ENCODE peak calls at places on chromosome 1, in nine cellular contexts. O, B, X, F, P, W, S, R and U are unnamed samples.

GRCh38 chr1:173862769-173863223 is 5.0 kb downstream of the GAS5 start:
- DNase-seq in O (no peak), B (no peak), X (no peak), F (no peak), P (no peak), W (no peak), S (no peak), R (no peak), U (no peak)

GRCh38 chr1:42340093-42340492 is 5.1 kb upstream of the FOXJ3 start:
- DNase-seq in O (no peak), B (peak; percentile 100), X (no peak), F (no peak), P (no peak), W (no peak), S (peak; percentile 65), R (no peak), U (peak; percentile 60)

GRCh38 chr1:244971524-244972216 is 107.3 kb upstream of the HNRNPU start:
- DNase-seq in O (no peak), B (no peak), X (no peak), F (no peak), P (no peak), W (no peak), S (no peak), R (no peak), U (peak; percentile 4)

GRCh38 chr1:34292472-34292871 is 115.8 kb downstream of the C1orf94 start:
- DNase-seq in O (no peak), B (no peak), X (no peak), F (no peak), P (no peak), W (no peak), S (no peak), R (no peak), U (no peak)

GRCh38 chr1:195715652-195716051 is 892.6 kb downstream of the KCNT2 start:
- DNase-seq in O (no peak), B (no peak), X (no peak), F (no peak), P (no peak), W (no peak), S (no peak), R (no peak), U (no peak)

GRCh38 chr1:30695481-30695880 is 27.9 kb downstream of the MATN1 start:
- DNase-seq in O (no peak), B (no peak), X (peak; percentile 9), F (no peak), P (no peak), W (no peak), S (no peak), R (no peak), U (peak; percentile 55)

GRCh38 chr1:221903594-221903993 is 161.7 kb upstream of the DUSP10 start:
- DNase-seq in O (no peak), B (no peak), X (no peak), F (no peak), P (no peak), W (no peak), S (no peak), R (no peak), U (no peak)

GRCh38 chr1:108845991-108846390 is 10.9 kb downstream of the AKNAD1 start:
- DNase-seq in O (no peak), B (no peak), X (no peak), F (no peak), P (no peak), W (no peak), S (no peak), R (no peak), U (no peak)

GRCh38 chr1:169527461-169528213 is 41.9 kb upstream of the SLC19A2 start:
- DNase-seq in O (no peak), B (peak; percentile 5), X (peak; percentile 32), F (no peak), P (no peak), W (no peak), S (no peak), R (no peak), U (no peak)

GRCh38 chr1:93804412-93804811 is 74.6 kb downstream of the DNTTIP2 start:
- DNase-seq in O (no peak), B (no peak), X (peak; percentile 93), F (no peak), P (no peak), W (peak; percentile 33), S (no peak), R (peak; percentile 64), U (peak; percentile 93)

GRCh38 chr1:82099170-82099569 is 298.4 kb downstream of the ADGRL2 start:
- DNase-seq in O (no peak), B (no peak), X (no peak), F (no peak), P (no peak), W (no peak), S (no peak), R (no peak), U (no peak)

GRCh38 chr1:116390195-116390594 is 17.2 kb downstream of the ATP1A1 start:
- DNase-seq in O (peak; percentile 79), B (no peak), X (no peak), F (no peak), P (no peak), W (no peak), S (no peak), R (no peak), U (no peak)

GRCh38 chr1:184695023-184695422 is 59.6 kb downstream of the EDEM3 start:
- DNase-seq in O (no peak), B (no peak), X (no peak), F (no peak), P (no peak), W (no peak), S (no peak), R (no peak), U (no peak)

GRCh38 chr1:198860371-198860770 is 221.5 kb downstream of the PTPRC start:
- DNase-seq in O (no peak), B (no peak), X (no peak), F (no peak), P (no peak), W (no peak), S (no peak), R (no peak), U (no peak)

GRCh38 chr1:2999571-2999970 is 21.7 kb upstream of the ACTRT2 start:
- DNase-seq in O (no peak), B (no peak), X (no peak), F (no peak), P (no peak), W (no peak), S (no peak), R (no peak), U (no peak)